ENCODE peak calls at places on chromosomes 1 and 21, in nine cellular contexts. One of them, this sample, is unnamed.

GRCh38 chr1:233087001-233087881 is 136.8 kb downstream of the NTPCR start:
- DNase-seq in activated T-cell treated with anti-CD3 and anti-CD28 coated beads, Interleukin-2, amount 50 U/mL, for 1 hour: no peak
- DNase-seq in T-helper 17 cell: no peak
- DNase-seq in left colon: no peak
- DNase-seq in posterior vena cava: no peak
- DNase-seq in tibial nerve: no peak
- DNase-seq in NCI-H2029: no peak
- DNase-seq in neural progenitor cell: peak; percentile 42
- DNase-seq in HuH-7: no peak
- DNase-seq in this sample: no peak

GRCh38 chr1:243564814-243565213 is 285.2 kb downstream of the AKT3 start:
- DNase-seq in activated T-cell treated with anti-CD3 and anti-CD28 coated beads, Interleukin-2, amount 50 U/mL, for 1 hour: no peak
- DNase-seq in T-helper 17 cell: no peak
- DNase-seq in left colon: no peak
- DNase-seq in posterior vena cava: no peak
- DNase-seq in tibial nerve: no peak
- DNase-seq in NCI-H2029: no peak
- DNase-seq in neural progenitor cell: no peak
- DNase-seq in HuH-7: no peak
- DNase-seq in this sample: no peak

GRCh38 chr1:32142446-32143301 is 34.8 kb downstream of the KPNA6 start:
- DNase-seq in activated T-cell treated with anti-CD3 and anti-CD28 coated beads, Interleukin-2, amount 50 U/mL, for 1 hour: no peak
- DNase-seq in T-helper 17 cell: no peak
- DNase-seq in left colon: peak; percentile 31
- DNase-seq in posterior vena cava: no peak
- DNase-seq in tibial nerve: peak; percentile 16
- DNase-seq in NCI-H2029: peak; percentile 85
- DNase-seq in neural progenitor cell: no peak
- DNase-seq in HuH-7: peak; percentile 30
- DNase-seq in this sample: no peak

GRCh38 chr1:196660912-196661311 is 9.1 kb downstream of the CFH start:
- DNase-seq in activated T-cell treated with anti-CD3 and anti-CD28 coated beads, Interleukin-2, amount 50 U/mL, for 1 hour: no peak
- DNase-seq in T-helper 17 cell: no peak
- DNase-seq in left colon: no peak
- DNase-seq in posterior vena cava: no peak
- DNase-seq in tibial nerve: no peak
- DNase-seq in NCI-H2029: peak; percentile 13
- DNase-seq in neural progenitor cell: peak; percentile 57
- DNase-seq in HuH-7: peak; percentile 18
- DNase-seq in this sample: no peak

GRCh38 chr1:92459871-92460320 is 26.8 kb downstream of the GFI1 start:
- DNase-seq in activated T-cell treated with anti-CD3 and anti-CD28 coated beads, Interleukin-2, amount 50 U/mL, for 1 hour: no peak
- DNase-seq in T-helper 17 cell: no peak
- DNase-seq in left colon: no peak
- DNase-seq in posterior vena cava: no peak
- DNase-seq in tibial nerve: no peak
- DNase-seq in NCI-H2029: no peak
- DNase-seq in neural progenitor cell: no peak
- DNase-seq in HuH-7: no peak
- DNase-seq in this sample: no peak

GRCh38 chr1:34787461-34788420 is 5.1 kb upstream of the GJA4 start:
- DNase-seq in activated T-cell treated with anti-CD3 and anti-CD28 coated beads, Interleukin-2, amount 50 U/mL, for 1 hour: no peak
- DNase-seq in T-helper 17 cell: no peak
- DNase-seq in left colon: no peak
- DNase-seq in posterior vena cava: no peak
- DNase-seq in tibial nerve: no peak
- DNase-seq in NCI-H2029: no peak
- DNase-seq in neural progenitor cell: peak; percentile 38
- DNase-seq in HuH-7: peak; percentile 56
- DNase-seq in this sample: no peak

GRCh38 chr1:162388615-162389014 is 7.1 kb downstream of the C1orf226 start:
- DNase-seq in activated T-cell treated with anti-CD3 and anti-CD28 coated beads, Interleukin-2, amount 50 U/mL, for 1 hour: no peak
- DNase-seq in T-helper 17 cell: no peak
- DNase-seq in left colon: no peak
- DNase-seq in posterior vena cava: no peak
- DNase-seq in tibial nerve: no peak
- DNase-seq in NCI-H2029: no peak
- DNase-seq in neural progenitor cell: no peak
- DNase-seq in HuH-7: no peak
- DNase-seq in this sample: no peak

GRCh38 chr21:31343030-31343510 is 991 bp downstream of the TIAM1 start:
- DNase-seq in activated T-cell treated with anti-CD3 and anti-CD28 coated beads, Interleukin-2, amount 50 U/mL, for 1 hour: no peak
- DNase-seq in T-helper 17 cell: no peak
- DNase-seq in left colon: no peak
- DNase-seq in posterior vena cava: no peak
- DNase-seq in tibial nerve: no peak
- DNase-seq in NCI-H2029: no peak
- DNase-seq in neural progenitor cell: no peak
- DNase-seq in HuH-7: no peak
- DNase-seq in this sample: no peak

GRCh38 chr21:40054403-40054802 is 187.2 kb downstream of the PCP4 start:
- DNase-seq in activated T-cell treated with anti-CD3 and anti-CD28 coated beads, Interleukin-2, amount 50 U/mL, for 1 hour: no peak
- DNase-seq in T-helper 17 cell: no peak
- DNase-seq in left colon: peak; percentile 81
- DNase-seq in posterior vena cava: no peak
- DNase-seq in tibial nerve: no peak
- DNase-seq in NCI-H2029: peak; percentile 99
- DNase-seq in neural progenitor cell: no peak
- DNase-seq in HuH-7: no peak
- DNase-seq in this sample: no peak

GRCh38 chr1:35808376-35809155 is 750 bp downstream of the AGO4 start:
- DNase-seq in activated T-cell treated with anti-CD3 and anti-CD28 coated beads, Interleukin-2, amount 50 U/mL, for 1 hour: peak; percentile 49
- DNase-seq in T-helper 17 cell: no peak
- DNase-seq in left colon: peak; percentile 31
- DNase-seq in posterior vena cava: peak; percentile 86
- DNase-seq in tibial nerve: no peak
- DNase-seq in NCI-H2029: no peak
- DNase-seq in neural progenitor cell: peak; percentile 43
- DNase-seq in HuH-7: peak; percentile 31
- DNase-seq in this sample: no peak

GRCh38 chr1:40036574-40036973 is 4.0 kb upstream of the CAP1 start:
- DNase-seq in activated T-cell treated with anti-CD3 and anti-CD28 coated beads, Interleukin-2, amount 50 U/mL, for 1 hour: no peak
- DNase-seq in T-helper 17 cell: no peak
- DNase-seq in left colon: peak; percentile 59
- DNase-seq in posterior vena cava: peak; percentile 90
- DNase-seq in tibial nerve: no peak
- DNase-seq in NCI-H2029: no peak
- DNase-seq in neural progenitor cell: no peak
- DNase-seq in HuH-7: no peak
- DNase-seq in this sample: no peak

GRCh38 chr1:26993237-26994019 is at the start of gene TRNP1:
- DNase-seq in activated T-cell treated with anti-CD3 and anti-CD28 coated beads, Interleukin-2, amount 50 U/mL, for 1 hour: peak; percentile 75
- DNase-seq in T-helper 17 cell: peak; percentile 58
- DNase-seq in left colon: no peak
- DNase-seq in posterior vena cava: peak; percentile 89
- DNase-seq in tibial nerve: peak; percentile 50
- DNase-seq in NCI-H2029: peak; percentile 42
- DNase-seq in neural progenitor cell: peak; percentile 91
- DNase-seq in HuH-7: peak; percentile 95
- DNase-seq in this sample: peak; percentile 35

GRCh38 chr1:68570859-68571258 is 74.0 kb upstream of the DEPDC1 start:
- DNase-seq in activated T-cell treated with anti-CD3 and anti-CD28 coated beads, Interleukin-2, amount 50 U/mL, for 1 hour: no peak
- DNase-seq in T-helper 17 cell: no peak
- DNase-seq in left colon: no peak
- DNase-seq in posterior vena cava: no peak
- DNase-seq in tibial nerve: no peak
- DNase-seq in NCI-H2029: no peak
- DNase-seq in neural progenitor cell: no peak
- DNase-seq in HuH-7: no peak
- DNase-seq in this sample: no peak

This sample was measured in activated T-helper 1 cell treated with Interleukin-2 at 50 U/mL for 16 hours.